ENCODE peak calls at places on chromosomes 3 and 15, in seven cellular contexts. O is NB4, E is neural crest cell, F is right atrium auricular region, V is bronchial epithelial cell, D is DND-41, R is RWPE1. A is an unnamed sample.

GRCh38 chr3:129382366-129382765 is 46.1 kb downstream of the EFCAB12 start:
- DNase-seq in E (no peak), O (no peak), D (no peak), F (no peak), R (no peak), V (no peak), A (no peak)

GRCh38 chr3:194205675-194206133 is 69.8 kb downstream of the HES1 start:
- DNase-seq in V (peak), R (no peak), F (no peak), E (peak), O (peak), D (peak), A (no peak)

GRCh38 chr15:72124218-72124617 is 6.0 kb downstream of the SENP8 start:
- DNase-seq in V (no peak), D (no peak), F (no peak), O (no peak), R (no peak), E (no peak), A (no peak)

GRCh38 chr3:98565843-98566242 is 27.6 kb downstream of the CPOX start:
- DNase-seq in V (no peak), R (no peak), F (no peak), E (no peak), O (no peak), D (peak), A (no peak)

GRCh38 chr3:170734043-170734736 is 135.8 kb downstream of the RPL22L1 start:
- DNase-seq in V (no peak), E (no peak), R (no peak), O (no peak), F (no peak), D (no peak), A (no peak)

GRCh38 chr3:193701896-193702644 is 109.1 kb downstream of the OPA1 start:
- DNase-seq in E (peak), V (no peak), O (peak), R (no peak), F (no peak), D (no peak), A (no peak)

GRCh38 chr3:79329154-79329553 is 438.6 kb downstream of the ROBO1 start:
- DNase-seq in R (peak), E (no peak), V (peak), D (no peak), F (no peak), O (no peak), A (no peak)

GRCh38 chr3:122619040-122619439 is 41.6 kb downstream of the PARP15 start:
- DNase-seq in F (no peak), D (no peak), E (no peak), R (no peak), V (no peak), O (no peak), A (no peak)

GRCh38 chr3:12420393-12420792 is 63.9 kb upstream of the TSEN2 start:
- DNase-seq in E (no peak), F (no peak), R (no peak), D (no peak), O (no peak), V (no peak), A (no peak)

GRCh38 chr3:48685293-48685602 is 467 bp downstream of the NCKIPSD start:
- DNase-seq in F (no peak), O (no peak), V (no peak), E (no peak), R (no peak), D (no peak), A (no peak)

GRCh38 chr3:63067999-63068645 is 192.9 kb upstream of the CADPS start:
- DNase-seq in F (no peak), D (peak), O (peak), E (peak), V (peak), R (peak), A (no peak)

GRCh38 chr15:60179786-60180391 is 175.8 kb downstream of the FOXB1 start:
- DNase-seq in E (peak), O (peak), R (peak), F (no peak), V (peak), D (peak), A (no peak)

GRCh38 chr3:11159421-11159904 is 5.2 kb downstream of the HRH1 start:
- DNase-seq in E (no peak), R (no peak), D (no peak), O (peak), F (peak), V (peak), A (no peak)

GRCh38 chr15:89197503-89197971 is 23.8 kb downstream of the RLBP1 start:
- DNase-seq in F (no peak), D (no peak), O (peak), V (peak), E (peak), R (peak), A (no peak)

GRCh38 chr3:119624002-119624401 is 26.3 kb downstream of the PLA1A start:
- DNase-seq in O (no peak), R (no peak), V (no peak), D (no peak), E (no peak), F (no peak), A (no peak)

GRCh38 chr3:153572654-153573053 is 410.6 kb downstream of the RAP2B start:
- DNase-seq in R (no peak), O (no peak), D (no peak), F (no peak), V (no peak), E (no peak), A (no peak)

GRCh38 chr3:152505926-152506325 is 237.2 kb downstream of the MBNL1 start:
- DNase-seq in V (no peak), D (no peak), F (no peak), E (no peak), R (no peak), O (no peak), A (no peak)

GRCh38 chr15:64092864-64093626 is 593 bp downstream of the CIAO2A start:
- DNase-seq in D (peak), V (no peak), R (peak), F (no peak), E (no peak), O (peak), A (no peak)

GRCh38 chr3:12193485-12194165 is 34.9 kb upstream of the TIMP4 start:
- DNase-seq in F (peak), D (no peak), E (no peak), V (peak), O (peak), R (peak), A (no peak)

GRCh38 chr3:173663664-173664063 is 266.1 kb downstream of the NLGN1 start:
- DNase-seq in E (no peak), O (no peak), R (no peak), V (no peak), D (no peak), F (no peak), A (no peak)

GRCh38 chr3:115626711-115627110 is 3.4 kb downstream of the GAP43 start:
- DNase-seq in F (no peak), O (no peak), V (no peak), R (no peak), E (no peak), D (no peak), A (no peak)

GRCh38 chr15:78418239-78418638 is 19.8 kb upstream of the IREB2 start:
- DNase-seq in R (peak), F (no peak), V (peak), D (no peak), E (no peak), O (no peak), A (no peak)

DNA sequence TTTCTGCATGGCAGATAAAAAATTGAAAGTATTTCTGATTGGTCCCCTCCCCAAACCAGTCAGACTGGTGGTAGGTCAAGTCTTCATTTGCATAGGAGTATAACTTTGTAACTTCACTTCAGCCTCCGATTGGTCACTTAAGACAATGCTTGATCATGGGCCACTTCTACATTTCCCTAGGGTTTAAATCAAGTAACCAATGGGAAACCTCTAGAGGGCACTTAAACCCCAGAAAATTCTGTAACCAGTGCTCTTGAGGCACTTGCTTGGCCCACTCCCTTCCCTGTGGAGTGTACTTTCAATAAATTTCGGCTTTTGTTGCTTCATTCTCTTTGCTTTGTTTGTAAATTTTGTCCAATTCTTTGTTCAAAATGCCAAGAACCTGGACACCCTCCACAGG is 225.5 kb downstream of the ARPP21 start:
- DNase-seq in V (no peak), E (no peak), O (peak), D (no peak), R (no peak), F (no peak), A (no peak)
- TF ChIP-seq CTCF in V (no peak), E (no peak), O (no peak), D (no peak), R (no peak), F (no peak), A (no peak)

GRCh38 chr3:64444619-64445317 is 219.5 kb upstream of the PRICKLE2 start:
- DNase-seq in D (no peak), F (no peak), V (no peak), O (no peak), R (no peak), E (no peak), A (no peak)
- TF ChIP-seq CTCF in D (no peak), F (no peak), V (no peak), O (no peak), R (no peak), E (no peak), A (no peak)

DNA sequence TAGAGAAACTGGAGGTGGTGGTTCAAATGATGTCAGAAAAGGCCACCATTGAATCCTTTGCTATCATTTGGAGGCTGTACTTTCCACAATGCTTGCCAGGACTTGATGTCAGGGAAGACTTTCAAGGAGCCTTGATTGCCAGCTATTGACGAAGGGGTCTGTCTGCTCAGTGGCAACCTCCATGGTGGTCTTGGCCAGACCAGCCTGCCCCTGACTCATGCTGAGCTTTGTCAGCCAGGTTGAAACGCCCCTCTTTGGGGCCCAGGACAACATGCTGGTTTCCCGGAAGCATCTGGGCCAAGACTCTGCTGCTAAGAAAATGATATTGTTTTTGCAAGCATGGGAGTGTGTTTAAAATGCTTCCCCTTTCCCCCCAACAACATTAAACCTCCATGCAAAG is 26.7 kb downstream of the CGNL1 start:
- DNase-seq in R (no peak), E (no peak), O (no peak), V (no peak), D (no peak), F (no peak), A (no peak)
- TF ChIP-seq CTCF in R (no peak), E (no peak), O (no peak), V (no peak), D (no peak), F (no peak), A (no peak)

GRCh38 chr3:62049033-62049432 is 324.3 kb downstream of the FEZF2 start:
- DNase-seq in E (no peak), R (no peak), V (peak), F (no peak), O (no peak), D (no peak), A (no peak)

GRCh38 chr3:62052331-62052730 is 321.0 kb downstream of the FEZF2 start:
- DNase-seq in F (no peak), V (no peak), R (no peak), O (no peak), D (no peak), E (no peak), A (no peak)

GRCh38 chr3:62056603-62057002 is 316.7 kb downstream of the FEZF2 start:
- DNase-seq in F (no peak), V (no peak), R (no peak), E (no peak), O (no peak), D (no peak), A (no peak)

GRCh38 chr3:62048577-62048976 is 324.8 kb downstream of the FEZF2 start:
- DNase-seq in F (no peak), D (no peak), O (no peak), R (no peak), V (no peak), E (no peak), A (no peak)

GRCh38 chr3:62051506-62051905 is 321.8 kb downstream of the FEZF2 start:
- DNase-seq in R (peak), D (no peak), E (no peak), O (peak), V (peak), F (no peak), A (no peak)
- TF ChIP-seq CTCF in R (peak), D (peak), E (peak), O (no peak), V (peak), F (no peak), A (peak)

GRCh38 chr15:82680200-82681102 is 29.2 kb downstream of the AP3B2 start:
- DNase-seq in D (no peak), E (peak), R (peak), F (no peak), O (no peak), V (peak), A (no peak)
- TF ChIP-seq CTCF in D (no peak), E (peak), R (peak), F (no peak), O (no peak), V (peak), A (no peak)

GRCh38 chr3:183449791-183450190 is 21.4 kb upstream of the MCF2L2 start:
- DNase-seq in F (no peak), E (no peak), D (no peak), R (no peak), O (no peak), V (no peak), A (no peak)

GRCh38 chr3:183448369-183449128 is 20.1 kb upstream of the MCF2L2 start:
- DNase-seq in O (no peak), D (no peak), V (no peak), F (no peak), E (no peak), R (no peak), A (no peak)

GRCh38 chr3:183447206-183448001 is 19.0 kb upstream of the MCF2L2 start:
- DNase-seq in R (peak), E (peak), D (peak), O (peak), V (peak), F (peak), A (peak)

GRCh38 chr3:183446838-183447205 is 18.4 kb upstream of the MCF2L2 start:
- DNase-seq in D (no peak), V (no peak), E (no peak), O (no peak), R (no peak), F (no peak), A (no peak)

GRCh38 chr3:183449391-183449790 is 21.0 kb upstream of the MCF2L2 start:
- DNase-seq in R (no peak), V (no peak), F (no peak), D (no peak), O (peak), E (no peak), A (no peak)
- TF ChIP-seq CTCF in R (no peak), V (no peak), F (no peak), D (no peak), O (no peak), E (no peak), A (no peak)

GRCh38 chr3:188053710-188054379 is 100.1 kb upstream of the LPP start:
- DNase-seq in R (no peak), F (no peak), E (no peak), D (no peak), O (no peak), V (no peak), A (no peak)

GRCh38 chr3:188052966-188053340 is 101.0 kb upstream of the LPP start:
- DNase-seq in V (no peak), E (no peak), O (no peak), F (no peak), D (no peak), R (no peak), A (no peak)

GRCh38 chr3:188049890-188050530 is 103.9 kb upstream of the LPP start:
- DNase-seq in D (peak), F (no peak), R (no peak), E (no peak), V (no peak), O (peak), A (no peak)

GRCh38 chr3:188051801-188052228 is 102.1 kb upstream of the LPP start:
- DNase-seq in O (no peak), E (peak), D (no peak), V (no peak), F (peak), R (no peak), A (no peak)

GRCh38 chr3:188052229-188052965 is 101.6 kb upstream of the LPP start:
- DNase-seq in V (no peak), R (no peak), O (peak), F (peak), E (peak), D (peak), A (no peak)
- TF ChIP-seq CTCF in V (peak), R (no peak), O (no peak), F (no peak), E (peak), D (peak), A (no peak)

DNA sequence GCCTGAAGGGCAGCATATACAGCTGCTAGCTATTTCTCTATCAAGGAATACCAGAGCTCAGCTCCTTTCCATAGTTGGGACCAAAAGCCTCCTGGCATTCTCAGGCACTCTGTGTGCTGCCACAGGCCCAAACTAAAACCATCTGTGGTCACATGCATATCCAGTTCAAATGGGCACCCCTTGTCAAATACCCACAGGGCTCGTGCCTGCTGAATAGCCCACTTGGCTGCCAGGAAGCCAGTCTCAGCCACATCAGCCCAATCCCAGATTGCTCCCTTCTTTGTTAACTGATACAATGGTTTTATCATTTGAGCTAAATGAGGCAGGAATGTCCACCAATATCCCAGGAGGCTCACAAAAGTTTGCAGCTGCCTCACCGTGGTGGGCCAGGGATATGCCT is 13.9 kb downstream of the CCRL2 start:
- DNase-seq in R (no peak), D (no peak), E (no peak), F (no peak), V (no peak), O (no peak), A (no peak)
- TF ChIP-seq CTCF in R (no peak), D (no peak), E (no peak), F (no peak), V (no peak), O (no peak), A (no peak)

DNA sequence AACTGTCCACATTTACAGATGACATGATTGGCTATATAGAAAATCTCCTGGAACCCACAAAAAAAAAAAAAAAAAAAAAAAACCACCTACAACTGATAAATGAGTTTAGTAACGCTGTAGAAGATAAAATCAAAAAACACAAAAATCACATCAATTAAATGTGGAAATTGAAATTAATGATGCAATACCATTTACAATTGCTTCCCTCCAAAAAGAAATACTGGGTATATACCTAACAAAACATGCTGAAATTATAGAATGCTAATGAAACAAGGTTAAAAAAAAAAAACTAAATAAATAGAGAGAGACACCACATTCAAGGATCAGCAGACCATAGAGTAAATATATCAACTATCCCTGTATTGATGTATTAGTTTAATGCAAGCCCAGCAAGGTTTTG is 215.7 kb downstream of the ULK4 start:
- DNase-seq in D (no peak), R (no peak), E (no peak), O (no peak), F (no peak), V (no peak), A (no peak)
- TF ChIP-seq CTCF in D (no peak), R (no peak), E (no peak), O (no peak), F (no peak), V (no peak), A (no peak)

GRCh38 chr3:44184319-44184953 is 57.2 kb upstream of the TOPAZ1 start:
- DNase-seq in F (no peak), V (no peak), R (no peak), D (peak), E (no peak), O (no peak), A (no peak)
- TF ChIP-seq CTCF in F (no peak), V (no peak), R (no peak), D (no peak), E (no peak), O (no peak), A (no peak)

A was measured in D721Med.